ENCODE peak calls at places on chromosomes 5 and 9, in seven cellular contexts. I, U, S, J, V, A and G are unnamed samples.

GRCh38 chr9:115593587-115594091 is 475.7 kb upstream of the TNC start:
- DNase-seq in S (peak), U (no peak), V (peak), J (peak), I (no peak), A (no peak), G (peak)

GRCh38 chr5:129377504-129377903 is 82.6 kb upstream of the ADAMTS19 start:
- DNase-seq in V (no peak), J (no peak), S (no peak), I (no peak), U (peak), A (no peak), G (peak)

GRCh38 chr9:136940526-136941230 is 3.9 kb downstream of the FBXW5 start:
- DNase-seq in A (no peak), I (no peak), J (no peak), V (no peak), U (no peak), S (no peak), G (no peak)

GRCh38 chr9:122904466-122904822 is 715 bp downstream of the RC3H2 start:
- DNase-seq in I (peak), A (peak), U (peak), J (peak), S (peak), V (peak), G (peak)

GRCh38 chr9:95770653-95771131 is 104.8 kb upstream of the ERCC6L2 start:
- DNase-seq in V (no peak), A (no peak), S (no peak), I (no peak), U (no peak), J (no peak), G (no peak)

GRCh38 chr5:180960209-180960608 is 28.4 kb upstream of the BTNL3 start:
- DNase-seq in J (peak), I (no peak), V (no peak), U (no peak), S (no peak), A (no peak), G (no peak)

GRCh38 chr9:36099718-36100117 is 36.8 kb upstream of the GLIPR2 start:
- DNase-seq in J (no peak), A (no peak), U (no peak), I (no peak), S (no peak), V (no peak), G (no peak)

GRCh38 chr9:93139365-93140182 is 5.5 kb upstream of the NINJ1 start:
- DNase-seq in V (no peak), S (no peak), A (no peak), I (no peak), J (no peak), U (no peak), G (no peak)

GRCh38 chr5:149133795-149134777 is 7.2 kb upstream of the ABLIM3 start:
- DNase-seq in V (peak), I (no peak), U (no peak), J (peak), A (no peak), S (no peak), G (no peak)

GRCh38 chr9:119441338-119441737 is 72.1 kb upstream of the BRINP1 start:
- DNase-seq in A (no peak), V (no peak), U (no peak), J (no peak), I (no peak), S (no peak), G (no peak)

GRCh38 chr9:93093449-93094293 is 2.3 kb upstream of the CARD19 start:
- DNase-seq in S (no peak), A (no peak), V (no peak), U (peak), J (no peak), I (no peak), G (no peak)

GRCh38 chr5:80492741-80493140 is 4.8 kb downstream of the FAM151B start:
- DNase-seq in J (no peak), V (no peak), S (no peak), U (no peak), A (no peak), I (no peak), G (no peak)

GRCh38 chr5:43019615-43020293 is 20.4 kb downstream of the ANXA2R start:
- DNase-seq in A (no peak), I (peak), J (peak), U (peak), V (peak), S (peak), G (peak)

GRCh38 chr9:136247551-136247916 is 1.9 kb upstream of the QSOX2 start:
- DNase-seq in A (no peak), S (no peak), J (no peak), I (no peak), V (no peak), U (no peak), G (no peak)

GRCh38 chr5:36442796-36443195 is 141.1 kb upstream of the RANBP3L start:
- DNase-seq in U (no peak), I (no peak), J (peak), S (no peak), V (no peak), A (no peak), G (no peak)

GRCh38 chr9:91867740-91868139 is 82.3 kb downstream of the ROR2 start:
- DNase-seq in S (no peak), V (no peak), U (no peak), I (no peak), A (no peak), J (no peak), G (no peak)

GRCh38 chr5:88883566-88884434 is 816 bp upstream of the MEF2C start:
- DNase-seq in J (peak), S (peak), I (peak), U (peak), A (peak), V (peak), G (no peak)

GRCh38 chr5:116375926-116376325 is 198.7 kb downstream of the SEMA6A start:
- DNase-seq in A (no peak), U (no peak), V (no peak), J (no peak), I (no peak), S (peak), G (no peak)

GRCh38 chr5:51286046-51286445 is 97.2 kb upstream of the ISL1 start:
- DNase-seq in A (no peak), S (no peak), J (no peak), I (no peak), V (no peak), U (no peak), G (no peak)

GRCh38 chr9:87336914-87337333 is 160.7 kb upstream of the DAPK1 start:
- DNase-seq in J (peak), A (no peak), U (peak), V (peak), I (no peak), S (peak), G (peak)

GRCh38 chr5:95114305-95114704 is 170.6 kb downstream of the MCTP1 start:
- DNase-seq in J (no peak), S (no peak), A (no peak), U (no peak), V (no peak), I (no peak), G (no peak)

GRCh38 chr9:108271646-108272349 is 584.0 kb downstream of the ACTL7B start:
- DNase-seq in I (no peak), A (no peak), V (peak), U (peak), S (peak), J (peak), G (peak)

GRCh38 chr9:33132249-33132772 is 34.8 kb downstream of the B4GALT1 start:
- DNase-seq in I (no peak), J (peak), S (no peak), A (no peak), U (no peak), V (peak), G (no peak)

GRCh38 chr9:34572092-34572491 is 17.4 kb downstream of the CNTFR start:
- DNase-seq in U (peak), A (no peak), I (no peak), J (no peak), S (no peak), V (no peak), G (peak)

GRCh38 chr5:168076561-168076991 is 214.9 kb upstream of the WWC1 start:
- DNase-seq in I (peak), J (peak), V (peak), U (peak), A (no peak), S (no peak), G (peak)

GRCh38 chr9:132458432-132458831 is 48.4 kb downstream of the CFAP77 start:
- DNase-seq in U (no peak), S (no peak), V (no peak), J (no peak), I (no peak), A (no peak), G (no peak)

GRCh38 chr9:13588151-13589043 is 308.9 kb upstream of the MPDZ start:
- DNase-seq in A (no peak), S (peak), I (no peak), J (peak), V (no peak), U (no peak), G (no peak)

GRCh38 chr9:26685857-26686256 is 206.7 kb downstream of the CAAP1 start:
- DNase-seq in J (peak), U (no peak), A (no peak), V (no peak), I (no peak), S (no peak), G (no peak)

GRCh38 chr5:21152611-21153010 is 1164.6 kb upstream of the CDH18 start:
- DNase-seq in A (no peak), I (no peak), S (no peak), V (no peak), J (peak), U (no peak), G (no peak)

GRCh38 chr5:9712506-9713285 is 82.5 kb upstream of the TAS2R1 start:
- DNase-seq in J (peak), A (no peak), V (peak), S (no peak), I (no peak), U (no peak), G (no peak)